ENCODE peak calls at places on chromosomes 4 and X, in four cellular contexts. G, N, W and J are unnamed samples. For H3K9me3, the result is how much of the 10 kb centered on the place peaks cover.

GRCh38 chr4:125833-126232 is 1.5 kb downstream of the ZNF718 start:
- DNase-seq in G (no peak), W (no peak), N (no peak), J (no peak)

GRCh38 chr4:37802068-37802666 is 24.3 kb upstream of the PGM2 start:
- DNase-seq in G (peak), N (peak), W (peak), J (peak)

GRCh38 chr4:53478671-53479456 is 101.4 kb downstream of the FIP1L1 start:
- DNase-seq in N (peak), G (no peak), W (peak), J (no peak)

GRCh38 chr4:38605181-38605764 is 58.7 kb upstream of the KLF3 start:
- DNase-seq in N (no peak), W (no peak), G (no peak), J (no peak)

GRCh38 chr4:41796545-41797210 is 48.2 kb upstream of the PHOX2B start:
- DNase-seq in W (no peak), G (no peak), N (no peak), J (peak)

GRCh38 chrX:9745417-9746115 is 20.1 kb downstream of the GPR143 start:
- DNase-seq in N (no peak), W (peak), G (no peak), J (no peak)

GRCh38 chr4:146159384-146160058 is 16.0 kb upstream of the LSM6 start:
- DNase-seq in W (no peak), N (no peak), G (no peak), J (no peak)

GRCh38 chr4:153790962-153791551 is 2.2 kb upstream of the SFRP2 start:
- DNase-seq in G (no peak), N (peak), W (no peak), J (peak)

GRCh38 chrX:78104447-78105176 is 564 bp downstream of the PGK1 start:
- DNase-seq in W (peak), G (peak), N (peak), J (no peak)

GRCh38 chr4:37816006-37816405 is 10.5 kb upstream of the PGM2 start:
- DNase-seq in W (no peak), N (no peak), G (no peak), J (no peak)

GRCh38 chrX:77742788-77743476 is 43.1 kb downstream of the ATRX start:
- DNase-seq in N (no peak), W (no peak), G (no peak), J (peak)

GRCh38 chr4:85094735-85095134 is 128.2 kb upstream of the WDFY3 start:
- DNase-seq in W (no peak), N (no peak), G (no peak), J (no peak)

GRCh38 chrX:79161655-79162054 is 17.2 kb downstream of the GPR174 start:
- DNase-seq in G (no peak), N (no peak), W (no peak), J (no peak)

GRCh38 chrX:650274-650673 is 19.7 kb downstream of the SHOX start:
- DNase-seq in N (no peak), G (no peak), W (no peak), J (no peak)

GRCh38 chr4:80125252-80126177 is 52.5 kb upstream of the ANTXR2 start:
- DNase-seq in W (peak), N (peak), G (no peak), J (no peak)

GRCh38 chr4:139126898-139127297 is 50.1 kb downstream of the ELF2 start:
- DNase-seq in W (no peak), N (no peak), G (no peak), J (no peak)

GRCh38 chr4:183142566-183143545 is 43.8 kb downstream of the WWC2 start:
- DNase-seq in G (no peak), W (peak), N (peak), J (no peak)

GRCh38 chr4:142818476-142818875 is 27.6 kb downstream of the INPP4B start:
- DNase-seq in N (no peak), W (no peak), G (no peak), J (no peak)

GRCh38 chr4:7295917-7296660 is 103.8 kb downstream of the SORCS2 start:
- DNase-seq in N (peak), G (peak), W (peak), J (peak)

GRCh38 chr4:61462451-61463326 is 262.6 kb downstream of the ADGRL3 start:
- DNase-seq in W (peak), N (peak), G (no peak), J (no peak)

GRCh38 chr4:53141308-53141707 is 224.6 kb downstream of the SCFD2 start:
- DNase-seq in G (no peak), N (no peak), W (peak), J (no peak)

GRCh38 chrX:77085372-77085771 is 361.8 kb upstream of the FGF16 start:
- DNase-seq in W (no peak), G (no peak), N (no peak), J (no peak)

GRCh38 chr4:58649236-58649635 is 1539.1 kb upstream of the IGFBP7 start:
- DNase-seq in N (no peak), W (no peak), G (no peak), J (no peak)

GRCh38 chr4:1368421-1369090 is 21.5 kb downstream of the UVSSA start:
- DNase-seq in N (no peak), G (no peak), W (no peak), J (no peak)

GRCh38 chrX:26918633-26919032 is 544.5 kb downstream of the PPP4R3C start:
- DNase-seq in W (no peak), G (no peak), N (peak), J (no peak)

GRCh38 chrX:11341274-11342256 is 48.4 kb downstream of the AMELX start:
- DNase-seq in W (peak), N (peak), G (peak), J (peak)

GRCh38 chr4:48979897-48980579 is 6.0 kb upstream of the CWH43 start:
- DNase-seq in G (no peak), W (no peak), N (no peak), J (no peak)

GRCh38 chrX:130726661-130727060 is 176.3 kb downstream of the ENOX2 start:
- DNase-seq in G (no peak), W (peak), N (no peak), J (no peak)

GRCh38 chrX:76815754-76816153 is 388.2 kb downstream of the MAGEE1 start:
- DNase-seq in N (no peak), W (no peak), G (no peak), J (no peak)

GRCh38 chrX:70434914-70435586 is 9.6 kb upstream of the DLG3 start:
- DNase-seq in N (no peak), G (peak), W (peak), J (peak)

GRCh38 chrX:70755850-70756249 is 152.7 kb downstream of the TEX11 start:
- DNase-seq in W (no peak), N (no peak), G (no peak), J (no peak)

GRCh38 chr4:76250962-76251361 is 559 bp upstream of the FAM47E start:
- DNase-seq in G (no peak), W (no peak), N (no peak), J (no peak)

GRCh38 chrX:81201692-81202412 is at the start of the genes HMGN5 and SH3BGRL:
- DNase-seq in G (peak), W (peak), N (peak), J (peak)
- TF ChIP-seq POLR2A in G (no peak), W (no peak), N (peak), J (no peak)

GRCh38 chrX:82333575-82333974 is 1131.7 kb downstream of the SH3BGRL start:
- DNase-seq in N (no peak), W (no peak), G (no peak), J (no peak)
- H3K9me3 ChIP-seq in N (under half), W (under half), G (under half), J (under half)

GRCh38 chrX:49271341-49271740 is 1.7 kb downstream of the PPP1R3F start:
- DNase-seq in W (no peak), N (no peak), G (no peak), J (no peak)
- H3K4me3 ChIP-seq in W (no peak), N (peak), G (no peak), J (no peak)

GRCh38 chr4:55125087-55125721 is at the start of gene KDR:
- DNase-seq in G (no peak), W (no peak), N (no peak), J (peak)
- TF ChIP-seq POLR2A in G (peak), W (no peak), N (no peak), J (peak)

DNA sequence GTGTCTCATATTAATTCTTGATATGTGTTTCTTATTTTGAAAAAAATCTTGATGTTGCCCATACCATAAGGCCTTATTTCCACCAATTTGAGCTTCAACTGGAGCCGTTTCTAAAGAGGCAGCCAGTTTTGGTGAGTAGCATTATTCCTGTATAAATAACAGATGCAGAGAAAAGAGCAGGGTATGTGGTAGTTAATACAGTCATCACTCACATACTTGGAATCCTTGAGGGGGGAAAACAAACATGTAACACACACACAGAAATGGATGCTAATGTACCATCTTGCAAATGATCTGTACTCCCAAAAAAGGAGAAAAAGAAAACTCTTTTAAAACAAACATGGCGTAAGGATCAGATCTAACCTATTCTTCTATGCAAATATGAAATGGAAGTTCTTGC is 389.7 kb downstream of the GPM6A start:
- DNase-seq in N (peak), G (no peak), W (peak), J (no peak)
- H3K9me3 ChIP-seq in N (under half), G (under half), W (under half), J (under half)

GRCh38 chrX:101391831-101392230 is 1.0 kb downstream of the RPL36A start:
- DNase-seq in N (no peak), G (no peak), W (no peak), J (no peak)
- H3K4me3 ChIP-seq in N (peak), G (no peak), W (peak), J (peak)

DNA sequence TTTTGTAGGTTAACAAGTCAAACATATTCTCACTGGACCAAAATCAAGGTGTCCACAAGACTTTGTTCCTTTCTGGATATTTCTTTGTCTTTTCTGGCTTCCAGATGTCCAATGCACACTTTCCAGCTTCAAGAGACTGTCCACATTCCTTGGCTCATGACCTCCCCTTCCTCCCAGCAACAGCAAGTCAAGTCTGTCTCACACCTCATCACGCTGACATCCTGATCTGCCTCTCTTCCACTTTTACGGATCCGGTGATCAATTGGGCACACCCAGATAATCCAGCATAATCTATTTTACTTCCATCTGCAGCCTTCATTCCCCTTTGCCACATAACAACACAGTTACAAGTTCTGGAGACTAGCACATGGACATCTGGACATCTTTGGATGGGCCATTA is 9.6 kb downstream of the TIFA start:
- DNase-seq in W (no peak), G (no peak), N (no peak), J (no peak)
- TF ChIP-seq POLR2A in W (no peak), G (no peak), N (no peak), J (no peak)